ENCODE peak calls at places on chromosomes 2 and 18, in seven cellular contexts. B, S, J, Y, C, W and D are unnamed samples.

GRCh38 chr18:36352384-36352783 is 54.9 kb downstream of the FHOD3 start:
- DNase-seq in C (peak; percentile 90), Y (peak; percentile 99), S (no peak), B (peak; percentile 35), J (no peak), W (no peak), D (peak; percentile 51)

GRCh38 chr2:200185575-200186103 is 120.9 kb upstream of the SPATS2L start:
- DNase-seq in W (no peak), B (no peak), J (no peak), S (no peak), C (no peak), Y (no peak), D (no peak)

GRCh38 chr2:152445791-152446201 is 110.8 kb downstream of the FMNL2 start:
- DNase-seq in S (no peak), W (no peak), J (no peak), B (peak; percentile 53), Y (peak; percentile 94), C (peak; percentile 78), D (peak; percentile 94)

GRCh38 chr2:109201465-109202420 is 72.7 kb downstream of the SH3RF3 start:
- DNase-seq in Y (no peak), W (no peak), C (no peak), J (no peak), B (no peak), S (no peak), D (no peak)

GRCh38 chr2:189557373-189557772 is 23.2 kb downstream of the SLC40A1 start:
- DNase-seq in S (no peak), W (no peak), B (no peak), C (no peak), J (no peak), Y (no peak), D (no peak)

GRCh38 chr18:55534547-55534946 is 53.4 kb downstream of the TCF4 start:
- DNase-seq in B (no peak), S (no peak), J (no peak), C (no peak), Y (peak; percentile 46), W (no peak), D (peak; percentile 18)

GRCh38 chr2:240482141-240482540 is 46.7 kb downstream of the GPC1 start:
- DNase-seq in Y (no peak), W (no peak), J (no peak), S (no peak), C (no peak), B (no peak), D (no peak)

GRCh38 chr2:41698787-41699422 is 348.9 kb upstream of the PKDCC start:
- DNase-seq in J (peak; percentile 15), W (no peak), B (no peak), S (no peak), Y (peak; percentile 6), C (no peak), D (no peak)

GRCh38 chr2:7225848-7226247 is 308.6 kb downstream of the RNF144A start:
- DNase-seq in Y (no peak), S (no peak), B (no peak), J (no peak), C (no peak), W (no peak), D (peak; percentile 2)

GRCh38 chr2:102179061-102179460 is 7.8 kb upstream of the IL1RL2 start:
- DNase-seq in S (no peak), B (no peak), C (no peak), W (no peak), J (no peak), Y (no peak), D (no peak)

GRCh38 chr18:10850216-10850615 is 299.2 kb downstream of the PIEZO2 start:
- DNase-seq in B (no peak), S (no peak), W (no peak), Y (no peak), J (no peak), C (no peak), D (no peak)

GRCh38 chr2:120914839-120915521 is 179.3 kb downstream of the GLI2 start:
- DNase-seq in J (peak; percentile 56), S (no peak), W (no peak), B (peak; percentile 76), Y (peak; percentile 95), C (peak; percentile 93), D (no peak)

GRCh38 chr2:187272255-187272654 is 175.8 kb downstream of the CALCRL start:
- DNase-seq in S (no peak), C (no peak), B (no peak), W (no peak), Y (no peak), J (no peak), D (no peak)

GRCh38 chr2:108855194-108855593 is 68.6 kb downstream of the CCDC138 start:
- DNase-seq in S (peak; percentile 62), W (peak; percentile 35), B (peak; percentile 19), J (no peak), C (no peak), Y (peak; percentile 34), D (peak; percentile 43)

GRCh38 chr18:56321470-56321869 is 316.9 kb downstream of the TXNL1 start:
- DNase-seq in Y (no peak), C (no peak), S (no peak), B (no peak), W (no peak), J (no peak), D (no peak)

GRCh38 chr2:105866439-105867170 is 121.9 kb downstream of the NCK2 start:
- DNase-seq in J (no peak), S (no peak), C (peak; percentile 31), Y (peak; percentile 23), W (no peak), B (no peak), D (no peak)

GRCh38 chr2:191051825-191052778 is 38.1 kb upstream of the STAT1 start:
- DNase-seq in J (no peak), Y (peak; percentile 80), B (peak; percentile 48), C (peak; percentile 60), W (peak; percentile 63), S (peak; percentile 66), D (no peak)

GRCh38 chr2:179768765-179769164 is 92.6 kb downstream of the ZNF385B start:
- DNase-seq in W (no peak), J (no peak), Y (peak; percentile 32), B (no peak), S (no peak), C (peak; percentile 20), D (no peak)

GRCh38 chr18:65725421-65726050 is 25.3 kb upstream of the CDH7 start:
- DNase-seq in B (no peak), W (no peak), S (no peak), Y (no peak), J (peak; percentile 33), C (no peak), D (no peak)

GRCh38 chr2:234038076-234038802 is 12.3 kb upstream of the SPP2 start:
- DNase-seq in Y (no peak), C (no peak), S (no peak), W (no peak), J (no peak), B (no peak), D (no peak)

GRCh38 chr2:241009601-241010530 is 11.4 kb downstream of the SNED1 start:
- DNase-seq in B (peak; percentile 33), Y (peak; percentile 91), S (peak; percentile 74), W (peak; percentile 31), C (peak; percentile 35), J (no peak), D (no peak)

GRCh38 chr2:8477511-8478132 is 204.2 kb upstream of the ID2 start:
- DNase-seq in W (peak; percentile 55), Y (no peak), S (no peak), C (no peak), J (no peak), B (no peak), D (no peak)
- H3K27ac ChIP-seq in W (peak overlapping the region; percentile 70), Y (no peak overlapping the region), S (no peak overlapping the region), C (no peak overlapping the region), J (peak overlapping the region; percentile 77), B (no peak overlapping the region), D (no peak overlapping the region)

DNA sequence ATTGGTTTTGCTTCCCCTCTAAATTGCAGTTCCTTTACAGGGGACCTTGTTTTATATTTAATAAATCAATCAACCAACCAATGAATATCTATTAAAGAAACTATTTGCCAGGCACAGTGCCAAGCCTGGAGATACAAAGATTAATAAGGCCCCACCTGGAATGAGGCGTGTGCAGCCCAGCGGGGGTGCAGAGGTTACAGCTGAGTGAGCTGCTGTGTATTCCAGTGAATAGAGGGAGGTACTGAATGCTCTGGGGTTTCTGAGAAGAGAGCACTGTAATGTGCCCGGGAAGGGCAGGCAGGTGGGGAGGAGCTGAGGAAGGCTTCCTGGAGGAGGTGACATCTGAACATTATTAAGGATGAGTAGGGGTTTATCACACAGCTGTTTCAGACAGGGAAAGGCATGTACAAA is 51.9 kb downstream of the LIPG start:
- DNase-seq in J (no peak), Y (no peak), B (no peak), S (no peak), W (no peak), C (no peak), D (peak; percentile 77)
- H3K27ac ChIP-seq in J (no peak overlapping the region), Y (no peak overlapping the region), B (no peak overlapping the region), S (no peak overlapping the region), W (no peak overlapping the region), C (no peak overlapping the region), D (peak overlapping the region; percentile 71)

GRCh38 chr18:59155140-59155539 is 15.5 kb downstream of the SEC11C start:
- DNase-seq in C (no peak), J (no peak), Y (peak; percentile 79), W (no peak), S (no peak), B (no peak), D (peak; percentile 10)
- H3K27ac ChIP-seq in C (no peak overlapping the region), J (no peak overlapping the region), Y (peak overlapping the region; percentile 45), W (no peak overlapping the region), S (no peak overlapping the region), B (no peak overlapping the region), D (no peak overlapping the region)

GRCh38 chr2:222703866-222704265 is 32.4 kb downstream of the MOGAT1 start:
- DNase-seq in J (no peak), W (no peak), B (no peak), C (peak; percentile 41), Y (peak; percentile 71), S (no peak), D (no peak)
- H3K27ac ChIP-seq in J (no peak overlapping the region), W (no peak overlapping the region), B (no peak overlapping the region), C (no peak overlapping the region), Y (peak overlapping the region; percentile 9), S (no peak overlapping the region), D (no peak overlapping the region)

DNA sequence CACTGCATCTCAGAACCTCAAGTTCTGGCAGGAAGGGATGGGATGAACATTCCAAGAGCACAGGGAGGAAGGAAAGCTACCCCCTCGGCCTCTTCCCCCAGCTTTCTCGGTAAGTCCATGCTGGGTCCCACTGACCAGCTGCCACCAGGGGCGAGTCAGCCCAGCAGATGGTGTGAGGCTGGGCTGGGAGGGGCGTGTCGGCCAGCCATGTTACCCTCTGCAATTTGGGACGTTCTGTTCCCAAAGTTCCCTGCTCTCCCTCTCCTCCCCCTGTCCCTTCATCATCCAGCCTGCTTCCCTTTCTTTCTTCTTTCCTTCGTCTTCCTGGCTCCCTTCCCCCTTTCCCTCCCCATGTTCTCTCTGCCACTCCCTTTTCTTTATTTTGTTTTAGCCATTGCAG is 74.3 kb upstream of the TNP1 start:
- DNase-seq in S (no peak), J (no peak), Y (no peak), W (no peak), C (no peak), B (no peak), D (no peak)
- H3K27ac ChIP-seq in S (no peak overlapping the region), J (no peak overlapping the region), Y (no peak overlapping the region), W (no peak overlapping the region), C (no peak overlapping the region), B (no peak overlapping the region), D (no peak overlapping the region)

DNA sequence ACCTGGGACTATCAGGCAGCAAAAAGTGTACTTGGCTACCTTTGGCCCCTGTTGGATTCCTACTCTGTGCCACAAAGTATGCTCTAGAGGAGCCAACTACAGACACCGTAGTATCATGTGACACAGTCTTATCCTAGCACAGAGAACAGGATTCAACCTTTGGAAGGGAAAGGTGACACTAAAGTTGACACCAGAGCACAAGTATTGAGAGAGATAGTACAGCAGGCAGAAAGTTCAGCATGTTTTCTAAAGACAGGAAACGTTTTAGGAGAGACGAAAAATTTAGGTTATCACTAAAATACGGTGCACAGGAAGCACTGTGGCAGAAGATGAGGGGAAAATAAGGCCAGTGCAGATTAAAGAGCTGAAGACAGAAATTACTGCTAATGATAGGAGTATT is 18.6 kb downstream of the SMAD2 start:
- DNase-seq in J (no peak), Y (no peak), C (no peak), B (no peak), W (no peak), S (peak; percentile 12), D (no peak)
- H3K27ac ChIP-seq in J (peak overlapping the region; percentile 3), Y (no peak overlapping the region), C (no peak overlapping the region), B (no peak overlapping the region), W (peak overlapping the region; percentile 24), S (peak overlapping the region; percentile 67), D (peak overlapping the region; percentile 35)